ENCODE peak calls at places on chromosomes 1 and 21, in six cellular contexts. Z is NCI-H1092, O is left ventricle myocardium superior, C is AML-193, I is astrocyte of the spinal cord, S is EH. D is an unnamed sample.

GRCh38 chr1:65255088-65256050 is 54.0 kb upstream of the DNAJC6 start:
- DNase-seq in Z (no peak), O (no peak), C (no peak), I (peak), S (peak), D (peak)

GRCh38 chr21:44423312-44423821 is 31.9 kb upstream of the LRRC3 start:
- DNase-seq in Z (no peak), O (no peak), C (no peak), I (no peak), S (no peak), D (no peak)

GRCh38 chr1:235998812-235999211 is 66.1 kb downstream of the NID1 start:
- DNase-seq in Z (no peak), O (no peak), C (no peak), I (no peak), S (peak), D (no peak)

GRCh38 chr1:169427081-169427611 is at the start of gene CCDC181:
- DNase-seq in Z (peak), O (peak), C (no peak), I (peak), S (peak), D (peak)

GRCh38 chr21:42707207-42707830 is 53.9 kb downstream of the PDE9A start:
- DNase-seq in Z (no peak), O (no peak), C (no peak), I (no peak), S (no peak), D (no peak)

GRCh38 chr1:209926045-209926444 is 12.0 kb upstream of the SYT14 start:
- DNase-seq in Z (peak), O (no peak), C (no peak), I (peak), S (peak), D (no peak)

GRCh38 chr1:109815809-109816791 is 52.4 kb upstream of the EPS8L3 start:
- DNase-seq in Z (no peak), O (no peak), C (peak), I (peak), S (peak), D (no peak)

GRCh38 chr21:25708467-25709065 is 26.1 kb downstream of the ATP5PF start:
- DNase-seq in Z (peak), O (no peak), C (peak), I (peak), S (peak), D (peak)

GRCh38 chr1:222369991-222370910 is 177.7 kb downstream of the HHIPL2 start:
- DNase-seq in Z (no peak), O (no peak), C (no peak), I (peak), S (peak), D (no peak)

GRCh38 chr21:32474179-32475059 is 61.9 kb downstream of the EVA1C start:
- DNase-seq in Z (no peak), O (no peak), C (no peak), I (no peak), S (peak), D (no peak)

GRCh38 chr1:178941261-178941689 is 70.4 kb upstream of the ANGPTL1 start:
- DNase-seq in Z (no peak), O (peak), C (no peak), I (no peak), S (no peak), D (no peak)

GRCh38 chr1:61043010-61043820 is 39.1 kb upstream of the NFIA start:
- DNase-seq in Z (no peak), O (peak), C (no peak), I (peak), S (peak), D (no peak)

GRCh38 chr1:59776960-59777852 is 37.5 kb upstream of the HOOK1 start:
- DNase-seq in Z (no peak), O (no peak), C (no peak), I (no peak), S (peak), D (no peak)

GRCh38 chr1:90135306-90135705 is 140.4 kb downstream of the ZNF326 start:
- DNase-seq in Z (no peak), O (no peak), C (no peak), I (no peak), S (no peak), D (no peak)

GRCh38 chr1:240888039-240888786 is 276.3 kb upstream of the GREM2 start:
- DNase-seq in Z (peak), O (no peak), C (peak), I (peak), S (peak), D (peak)

GRCh38 chr1:26277261-26277661 is 2.6 kb upstream of the SH3BGRL3 start:
- DNase-seq in Z (no peak), O (no peak), C (no peak), I (no peak), S (no peak), D (no peak)

GRCh38 chr21:17848228-17848627 is 29.1 kb upstream of the C21orf91 start:
- DNase-seq in Z (no peak), O (no peak), C (no peak), I (peak), S (peak), D (no peak)

GRCh38 chr1:150161747-150162581 is 12.2 kb downstream of the PLEKHO1 start:
- DNase-seq in Z (no peak), O (peak), C (no peak), I (peak), S (peak), D (no peak)

GRCh38 chr1:6859415-6860343 is 74.4 kb downstream of the CAMTA1 start:
- DNase-seq in Z (no peak), O (no peak), C (no peak), I (peak), S (peak), D (no peak)

GRCh38 chr1:98940680-98941079 is 64.0 kb downstream of the PLPPR5 start:
- DNase-seq in Z (no peak), O (no peak), C (no peak), I (peak), S (peak), D (no peak)

GRCh38 chr1:214514819-214515383 is 36.5 kb downstream of the PTPN14 start:
- DNase-seq in Z (no peak), O (no peak), C (no peak), I (no peak), S (no peak), D (no peak)

GRCh38 chr1:30525980-30526651 is 197.3 kb downstream of the MATN1 start:
- DNase-seq in Z (no peak), O (peak), C (no peak), I (peak), S (peak), D (no peak)

GRCh38 chr21:35646606-35647005 is 413.7 kb downstream of the SETD4 start:
- DNase-seq in Z (no peak), O (no peak), C (no peak), I (peak), S (peak), D (no peak)

GRCh38 chr21:41232055-41232454 is 64.1 kb downstream of the BACE2 start:
- DNase-seq in Z (no peak), O (no peak), C (no peak), I (no peak), S (no peak), D (no peak)

GRCh38 chr21:24375201-24375600 is 1232.1 kb downstream of the MRPL39 start:
- DNase-seq in Z (no peak), O (peak), C (no peak), I (no peak), S (no peak), D (peak)

GRCh38 chr1:31843506-31843905 is 27.7 kb upstream of the SPOCD1 start:
- DNase-seq in Z (no peak), O (no peak), C (peak), I (no peak), S (peak), D (no peak)

GRCh38 chr1:228314315-228314657 is 92.3 kb downstream of the TRIM11 start:
- DNase-seq in Z (no peak), O (no peak), C (no peak), I (no peak), S (no peak), D (no peak)

GRCh38 chr1:20505488-20505887 is 2.5 kb downstream of the MUL1 start:
- DNase-seq in Z (no peak), O (no peak), C (no peak), I (no peak), S (no peak), D (no peak)

GRCh38 chr1:16617101-16617727 is 3.9 kb upstream of the NBPF1 start:
- DNase-seq in Z (no peak), O (no peak), C (no peak), I (no peak), S (no peak), D (peak)

GRCh38 chr1:53376041-53376461 is 48.2 kb upstream of the LRP8 start:
- DNase-seq in Z (no peak), O (no peak), C (no peak), I (no peak), S (no peak), D (no peak)

GRCh38 chr1:104929280-104929679 is 1179.6 kb downstream of the AMY1C start:
- DNase-seq in Z (no peak), O (no peak), C (no peak), I (no peak), S (no peak), D (no peak)

GRCh38 chr1:23118957-23119792 is 49.5 kb downstream of the LUZP1 start:
- DNase-seq in Z (no peak), O (no peak), C (no peak), I (peak), S (peak), D (peak)